ENCODE peak calls at places on chromosomes 16 and 17, in four cellular contexts. H is left ventricle myocardium inferior, V is ovary, U is left lung. I is an unnamed sample. For H3K4me1, the result is how much of the 10 kb centered on the place peaks cover.

GRCh38 chr16:23771027-23771426 is 16.2 kb downstream of the CHP2 start:
- DNase-seq in H (no peak), V (no peak), U (no peak), I (no peak)

GRCh38 chr17:12231027-12231682 is 210.5 kb downstream of the MAP2K4 start:
- DNase-seq in H (no peak), V (no peak), U (no peak), I (no peak)

GRCh38 chr17:37031493-37032083 is 82.8 kb downstream of the AATF start:
- DNase-seq in H (no peak), V (no peak), U (no peak), I (no peak)

GRCh38 chr16:78768226-78768625 is 668.8 kb downstream of the WWOX start:
- DNase-seq in H (no peak), V (no peak), U (no peak), I (no peak)

GRCh38 chr16:70766176-70766575 is 34.8 kb downstream of the VAC14 start:
- DNase-seq in H (no peak), V (no peak), U (no peak), I (no peak)

GRCh38 chr17:72421128-72422092 is 300.6 kb downstream of the SOX9 start:
- DNase-seq in H (no peak), V (no peak), U (peak), I (peak)

GRCh38 chr17:50205111-50205821 is 3.8 kb upstream of the COL1A1 start:
- DNase-seq in H (peak), V (peak), U (no peak), I (no peak)

GRCh38 chr17:34499576-34499975 is 79.8 kb upstream of the TMEM132E start:
- DNase-seq in H (no peak), V (no peak), U (no peak), I (no peak)

GRCh38 chr17:80696456-80696855 is 151.8 kb downstream of the RPTOR start:
- DNase-seq in H (no peak), V (peak), U (no peak), I (no peak)

GRCh38 chr16:18932243-18932997 is 6.2 kb upstream of the SMG1 start:
- DNase-seq in H (no peak), V (no peak), U (no peak), I (no peak)

GRCh38 chr17:18953231-18953728 is 1.3 kb downstream of the SLC5A10 start:
- DNase-seq in H (no peak), V (no peak), U (no peak), I (no peak)

GRCh38 chr17:40974366-40974765 is 7.6 kb upstream of the KRT39 start:
- DNase-seq in H (no peak), V (no peak), U (no peak), I (no peak)

GRCh38 chr16:53968896-53969295 is 264.9 kb downstream of the FTO start:
- DNase-seq in H (no peak), V (no peak), U (no peak), I (no peak)

GRCh38 chr17:54933921-54934320 is 33.3 kb downstream of the TOM1L1 start:
- DNase-seq in H (no peak), V (no peak), U (no peak), I (no peak)

GRCh38 chr17:29914819-29915537 is 15.1 kb downstream of the SSH2 start:
- DNase-seq in H (no peak), V (no peak), U (no peak), I (no peak)

GRCh38 chr17:47287639-47288038 is 34.0 kb downstream of the ITGB3 start:
- DNase-seq in H (no peak), V (no peak), U (no peak), I (no peak)

GRCh38 chr17:42233148-42233547 is 38.9 kb upstream of the GHDC start:
- DNase-seq in H (no peak), V (no peak), U (no peak), I (no peak)

GRCh38 chr17:42554250-42555121 is 1.8 kb downstream of the HSD17B1 start:
- DNase-seq in H (peak), V (peak), U (peak), I (peak)

GRCh38 chr16:81787659-81788058 is 8.6 kb downstream of the PLCG2 start:
- DNase-seq in H (no peak), V (no peak), U (no peak), I (no peak)

GRCh38 chr16:51391798-51392511 is 240.9 kb upstream of the SALL1 start:
- DNase-seq in H (no peak), V (no peak), U (no peak), I (no peak)

GRCh38 chr16:57938936-57939871 is 31.7 kb downstream of the CNGB1 start:
- DNase-seq in H (peak), V (no peak), U (peak), I (peak)

GRCh38 chr17:6523809-6524355 is 32.5 kb downstream of the PITPNM3 start:
- DNase-seq in H (no peak), V (no peak), U (no peak), I (no peak)

GRCh38 chr17:49585422-49586027 is 9.9 kb downstream of the NXPH3 start:
- DNase-seq in H (no peak), V (no peak), U (no peak), I (no peak)

GRCh38 chr16:57479422-57480126 is 6.7 kb downstream of the DOK4 start:
- DNase-seq in H (peak), V (peak), U (no peak), I (peak)

GRCh38 chr16:140175-140857 is 1.8 kb upstream of the NPRL3 start:
- DNase-seq in H (no peak), V (no peak), U (no peak), I (no peak)

GRCh38 chr17:72183194-72183685 is 62.4 kb downstream of the SOX9 start:
- DNase-seq in H (no peak), V (no peak), U (no peak), I (no peak)

GRCh38 chr16:10988164-10988803 is 43.9 kb downstream of the CLEC16A start:
- DNase-seq in H (no peak), V (no peak), U (peak), I (no peak)

GRCh38 chr16:58026705-58027340 is 1.3 kb downstream of the MMP15 start:
- DNase-seq in H (peak), V (no peak), U (no peak), I (no peak)

GRCh38 chr16:22054847-22055590 is 37.3 kb upstream of the VWA3A start:
- DNase-seq in H (no peak), V (no peak), U (no peak), I (no peak)

DNA sequence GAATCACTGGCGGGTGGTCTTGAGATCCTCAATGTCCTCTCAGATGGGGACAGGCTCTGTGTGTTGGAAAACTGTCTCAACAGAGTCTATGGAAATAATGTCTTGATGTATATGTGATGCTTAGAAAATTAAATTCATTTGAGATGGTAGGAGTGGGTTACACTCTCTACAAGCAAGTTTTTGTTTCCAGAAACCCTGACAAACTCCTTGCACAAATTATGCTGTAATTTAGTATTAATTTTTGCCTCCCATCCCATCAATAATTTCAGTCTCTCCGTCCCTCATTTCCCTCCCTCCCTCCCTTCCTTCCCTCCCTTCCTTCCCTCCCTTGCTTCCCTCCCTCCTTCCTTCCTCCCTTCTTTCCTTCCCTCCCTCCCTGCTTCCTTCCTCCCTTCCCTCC is 488.0 kb upstream of the C16orf82 start:
- DNase-seq in H (no peak), V (no peak), U (no peak), I (no peak)
- H3K4me1 ChIP-seq in H (under half), V (under half), U (under half), I (under half)

DNA sequence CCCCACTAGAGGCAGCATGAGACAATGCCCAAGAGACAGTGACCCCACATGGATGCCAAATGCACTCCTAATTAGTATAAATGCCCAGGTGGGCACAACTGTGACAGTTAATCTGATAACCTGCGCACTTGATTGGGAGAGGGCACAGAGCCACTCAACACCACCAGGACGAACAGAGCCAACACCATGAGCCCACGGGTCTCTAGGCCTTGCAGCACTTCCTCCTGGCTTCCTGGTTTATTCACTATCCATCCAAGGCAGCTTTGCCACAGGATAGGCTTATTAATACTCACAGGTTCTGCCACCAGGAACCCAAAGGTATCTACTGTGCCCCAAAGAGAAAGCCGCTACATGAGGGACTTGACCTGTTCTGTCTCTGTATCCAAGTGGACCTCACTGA is 14.9 kb downstream of the AXIN2 start:
- DNase-seq in H (no peak), V (no peak), U (no peak), I (no peak)
- H3K4me3 ChIP-seq in H (peak), V (no peak), U (no peak), I (no peak)

GRCh38 chr17:63329876-63330275 is 116.2 kb downstream of the CYB561 start:
- DNase-seq in H (no peak), V (no peak), U (no peak), I (no peak)

GRCh38 chr17:63333869-63334268 is 112.2 kb downstream of the CYB561 start:
- DNase-seq in H (no peak), V (no peak), U (no peak), I (no peak)

GRCh38 chr17:63335818-63336217 is 110.3 kb downstream of the CYB561 start:
- DNase-seq in H (no peak), V (no peak), U (no peak), I (no peak)

GRCh38 chr17:63331301-63331700 is 114.8 kb downstream of the CYB561 start:
- DNase-seq in H (no peak), V (no peak), U (no peak), I (no peak)

DNA sequence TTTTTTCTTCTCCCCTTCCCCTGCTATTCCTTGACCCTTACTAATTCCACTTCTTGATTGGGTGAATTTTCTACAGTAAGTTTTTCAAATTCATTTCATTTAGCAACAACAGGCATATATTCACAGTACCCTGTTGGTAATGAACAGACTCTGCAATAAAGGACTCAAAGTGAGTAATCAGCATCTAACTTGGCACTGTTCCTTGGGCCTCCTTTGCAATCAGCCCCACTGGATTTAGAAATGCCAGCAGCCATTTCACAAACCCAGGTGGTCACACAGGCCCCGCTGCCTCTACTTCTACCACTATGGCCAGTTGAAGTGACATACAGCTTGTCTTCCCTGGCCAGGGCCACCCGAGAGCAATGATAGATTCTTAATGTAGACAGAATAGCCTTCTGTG is 113.8 kb downstream of the CYB561 start:
- DNase-seq in H (no peak), V (no peak), U (no peak), I (no peak)
- H3K27ac ChIP-seq in H (no peak), V (no peak), U (no peak), I (no peak)

GRCh38 chr16:67460961-67461360 is 20.0 kb downstream of the ATP6V0D1 start:
- DNase-seq in H (no peak), V (no peak), U (no peak), I (peak)
- H3K4me1 ChIP-seq in H (half or more), V (half or more), U (under half), I (under half)

GRCh38 chr16:27199235-27199586 is 4.1 kb upstream of the KDM8 start:
- DNase-seq in H (no peak), V (no peak), U (no peak), I (no peak)
- H3K4me3 ChIP-seq in H (no peak), V (no peak), U (no peak), I (no peak)

GRCh38 chr16:3655791-3656490 is 1.4 kb downstream of the DNASE1 start:
- DNase-seq in H (no peak), V (no peak), U (peak), I (no peak)

GRCh38 chr16:3656491-3657468 is 2.3 kb downstream of the DNASE1 start:
- DNase-seq in H (no peak), V (no peak), U (peak), I (no peak)

GRCh38 chr16:3655030-3655790 is 719 bp downstream of the DNASE1 start:
- DNase-seq in H (no peak), V (no peak), U (peak), I (no peak)

GRCh38 chr16:3652373-3653037 is 2.0 kb upstream of the DNASE1 start:
- DNase-seq in H (no peak), V (no peak), U (peak), I (no peak)

GRCh38 chr16:3654249-3654991 is at the start of gene DNASE1:
- DNase-seq in H (peak), V (no peak), U (peak), I (peak)
- H3K27ac ChIP-seq in H (peak), V (no peak), U (no peak), I (no peak)

DNA sequence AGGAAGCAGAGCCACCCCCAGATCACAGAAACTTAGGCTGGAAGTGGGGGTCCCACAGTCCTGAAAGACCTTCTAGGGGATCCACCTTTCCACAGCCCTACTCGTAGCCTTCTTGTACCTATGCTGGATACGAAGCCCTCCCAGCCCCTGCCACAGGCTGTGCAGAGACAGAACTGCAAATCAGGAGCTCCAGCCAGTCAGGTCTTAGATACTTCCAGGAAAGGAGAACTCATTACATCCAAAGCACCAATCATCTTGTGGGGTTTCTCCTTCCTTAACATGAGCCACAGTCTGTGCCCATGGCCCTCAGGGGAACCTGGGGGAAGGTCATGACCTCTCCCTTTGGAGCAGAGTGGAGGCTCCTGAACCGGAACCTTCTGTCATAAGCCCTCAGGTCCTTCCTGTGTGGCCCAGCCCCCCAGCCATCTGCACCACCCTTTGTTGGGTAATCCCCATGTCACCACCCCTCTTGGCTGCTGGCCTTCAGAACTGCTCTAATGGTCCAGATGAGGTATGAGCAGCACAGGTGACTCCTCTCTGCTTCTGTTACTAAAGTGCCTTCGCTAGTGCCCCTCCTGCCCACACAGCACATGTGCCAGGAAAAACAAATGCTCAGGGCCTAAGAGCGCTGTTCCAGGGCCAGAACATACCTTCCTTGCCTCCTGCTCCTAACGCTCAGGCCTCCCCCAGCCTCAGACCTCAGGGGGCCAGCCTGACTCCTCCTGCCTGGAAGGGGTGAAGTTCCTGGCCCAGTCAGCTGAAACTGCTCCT is 14.6 kb downstream of the SRCIN1 start:
- DNase-seq in H (no peak), V (no peak), U (peak), I (no peak)
- H3K4me1 ChIP-seq in H (under half), V (under half), U (under half), I (under half)

DNA sequence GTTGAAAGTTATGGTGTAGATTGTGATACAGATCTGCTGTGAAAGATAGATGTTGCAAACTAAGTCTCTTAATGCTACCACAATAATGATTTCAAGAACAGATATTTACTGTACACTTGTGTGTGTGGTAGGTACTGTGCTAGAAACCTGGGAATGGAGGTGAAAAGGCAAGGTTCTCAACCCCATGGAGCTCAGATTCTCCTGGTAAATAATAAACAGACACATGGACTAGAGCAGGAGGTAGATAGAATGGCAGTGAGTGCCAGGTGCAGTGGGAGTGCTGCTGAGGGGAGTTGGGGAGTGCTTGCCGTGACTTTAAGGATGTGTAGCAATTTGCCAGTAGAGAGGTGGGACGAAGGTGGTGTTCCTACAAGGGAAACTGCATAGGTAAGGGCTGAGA is 34.9 kb downstream of the MRTFB start:
- DNase-seq in H (no peak), V (no peak), U (no peak), I (no peak)
- H3K4me3 ChIP-seq in H (no peak), V (no peak), U (no peak), I (no peak)

GRCh38 chr16:89574681-89575246 is 794 bp upstream of the CPNE7 start:
- DNase-seq in H (peak), V (no peak), U (no peak), I (peak)
- H3K27ac ChIP-seq in H (no peak), V (no peak), U (no peak), I (no peak)

I was measured in right cardiac atrium.